ENCODE peak calls at places on chromosomes 12 and 14, in six cellular contexts. R, E, L, Y, P and D are unnamed samples.

GRCh38 chr12:63440063-63440462 is 228.2 kb downstream of the DPY19L2 start:
- DNase-seq in P (no peak), L (no peak), E (no peak), Y (no peak), R (no peak), D (no peak)

GRCh38 chr14:101507306-101508150 is 53.8 kb upstream of the DIO3 start:
- DNase-seq in Y (peak; percentile 22), L (no peak), P (no peak), R (no peak), E (no peak), D (no peak)

GRCh38 chr14:105068818-105069217 is 3.6 kb upstream of the GPR132 start:
- DNase-seq in E (no peak), L (no peak), P (no peak), Y (no peak), R (no peak), D (peak; percentile 81)

GRCh38 chr12:6779667-6780459 is 7.5 kb downstream of the LAG3 start:
- DNase-seq in L (no peak), P (no peak), E (no peak), Y (no peak), R (no peak), D (no peak)

GRCh38 chr12:90441431-90441830 is 513.5 kb downstream of the CCER1 start:
- DNase-seq in P (no peak), Y (no peak), E (no peak), L (no peak), R (no peak), D (no peak)

GRCh38 chr14:26866741-26867140 is 268.9 kb upstream of the NOVA1 start:
- DNase-seq in P (no peak), E (no peak), Y (no peak), R (no peak), L (no peak), D (no peak)

GRCh38 chr12:79300199-79300568 is 390.6 kb downstream of the PAWR start:
- DNase-seq in E (peak; percentile 8), Y (no peak), L (no peak), P (no peak), R (no peak), D (no peak)

GRCh38 chr14:94001501-94002396 is 4.6 kb downstream of the CCDC197 start:
- DNase-seq in Y (peak; percentile 87), L (no peak), E (peak; percentile 62), R (no peak), P (peak; percentile 66), D (peak; percentile 75)

GRCh38 chr12:82919365-82920054 is 232.8 kb downstream of the TMTC2 start:
- DNase-seq in E (no peak), Y (no peak), P (no peak), L (no peak), R (no peak), D (no peak)

GRCh38 chr14:100775831-100776591 is 49.3 kb downstream of the DLK1 start:
- DNase-seq in L (no peak), P (no peak), R (no peak), Y (peak; percentile 43), E (no peak), D (no peak)

GRCh38 chr14:72024043-72024407 is 91.8 kb downstream of the RGS6 start:
- DNase-seq in E (peak; percentile 58), Y (peak; percentile 74), R (peak; percentile 43), P (peak; percentile 4), L (no peak), D (peak; percentile 81)

GRCh38 chr14:96688629-96689028 is 108.6 kb upstream of the VRK1 start:
- DNase-seq in R (no peak), E (peak; percentile 6), P (no peak), Y (no peak), L (no peak), D (no peak)

GRCh38 chr12:71438670-71439361 is 782 bp upstream of the LGR5 start:
- DNase-seq in E (no peak), R (no peak), L (no peak), P (no peak), Y (peak; percentile 84), D (no peak)

GRCh38 chr12:88756917-88757316 is 176.6 kb upstream of the KITLG start:
- DNase-seq in Y (no peak), P (no peak), E (no peak), R (no peak), L (no peak), D (no peak)

GRCh38 chr14:75905505-75905904 is 76.3 kb downstream of the TGFB3 start:
- DNase-seq in E (peak; percentile 4), L (no peak), Y (no peak), R (no peak), P (no peak), D (no peak)

GRCh38 chr12:124699878-124700277 is 132.5 kb upstream of the NCOR2 start:
- DNase-seq in R (no peak), L (no peak), P (no peak), E (no peak), Y (peak; percentile 49), D (no peak)

GRCh38 chr12:111841750-111842555 is at the start of gene MAPKAPK5:
- DNase-seq in P (peak; percentile 98), E (peak; percentile 99), Y (peak; percentile 99), R (peak; percentile 85), L (peak; percentile 71), D (peak; percentile 97)

GRCh38 chr12:10256064-10256463 is 43.4 kb downstream of the GABARAPL1 start:
- DNase-seq in R (no peak), Y (no peak), L (no peak), E (no peak), P (no peak), D (no peak)

GRCh38 chr14:58898655-58899316 is 261.0 kb downstream of the DACT1 start:
- DNase-seq in P (no peak), Y (no peak), L (peak; percentile 94), R (no peak), E (no peak), D (no peak)

GRCh38 chr12:106224392-106224706 is 23.5 kb downstream of the CKAP4 start:
- DNase-seq in R (no peak), Y (no peak), E (no peak), L (no peak), P (no peak), D (no peak)

GRCh38 chr12:49904601-49905000 is 901 bp upstream of the FAIM2 start:
- DNase-seq in Y (no peak), E (no peak), R (no peak), P (no peak), L (no peak), D (no peak)

GRCh38 chr12:87323369-87323768 is 705.8 kb downstream of the C12orf50 start:
- DNase-seq in P (no peak), R (no peak), L (no peak), Y (no peak), E (no peak), D (no peak)

DNA sequence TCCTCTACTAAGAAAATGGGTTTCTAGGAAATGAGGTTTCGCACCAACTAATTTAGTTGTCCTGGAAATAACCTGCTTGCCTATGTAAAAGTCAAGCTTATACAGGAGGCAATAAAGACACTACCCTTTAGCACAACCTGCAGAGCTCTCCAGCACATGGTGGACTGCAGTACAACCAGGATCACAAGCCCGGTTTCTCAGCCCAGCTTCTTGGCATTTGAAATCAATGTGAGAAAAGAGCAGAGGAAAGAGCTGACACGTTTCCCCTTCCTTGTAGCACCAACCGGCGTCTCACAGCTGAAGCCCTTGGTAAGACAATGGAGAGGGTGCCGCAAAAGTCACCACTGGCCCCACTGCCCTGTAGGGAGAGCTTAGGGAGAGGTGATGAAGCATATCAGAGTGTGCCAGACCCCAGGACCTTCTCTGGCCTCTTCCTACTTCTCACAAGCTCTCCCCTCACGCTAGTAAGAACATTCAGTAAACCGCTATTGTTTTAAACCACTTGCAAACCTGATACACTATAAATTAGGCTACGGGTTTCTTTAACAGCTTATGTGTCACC is 8.6 kb downstream of the SPTLC2 start:
- DNase-seq in Y (peak; percentile 65), L (no peak), P (no peak), E (peak; percentile 19), R (no peak), D (peak; percentile 28)
- H3K4me3 ChIP-seq in Y (no peak overlapping the region), L (no peak overlapping the region), P (no peak overlapping the region), E (no peak overlapping the region), R (peak overlapping the region; percentile 31), D (no peak overlapping the region)

GRCh38 chr12:25935355-25936144 is 22.9 kb upstream of the RASSF8 start:
- DNase-seq in L (no peak), Y (no peak), R (no peak), E (no peak), P (no peak), D (no peak)
- TF ChIP-seq CTCF in L (no peak), Y (peak; percentile 47), R (no peak), E (no peak), P (no peak), D (no peak)

GRCh38 chr12:57488397-57489156 is 709 bp downstream of the MARS1 start:
- DNase-seq in P (no peak), R (no peak), L (no peak), Y (peak; percentile 56), E (no peak), D (peak; percentile 31)

GRCh38 chr12:57487597-57488396 is at the start of gene MARS1:
- DNase-seq in P (peak; percentile 88), E (peak; percentile 98), R (peak; percentile 95), L (peak; percentile 85), Y (peak; percentile 99), D (peak; percentile 97)

GRCh38 chr12:57489157-57489641 is 1.3 kb downstream of the MARS1 start:
- DNase-seq in L (no peak), P (no peak), Y (no peak), R (no peak), E (peak; percentile 23), D (no peak)

GRCh38 chr12:57485695-57486094 is 2.2 kb upstream of the MARS1 start:
- DNase-seq in P (no peak), E (no peak), R (no peak), Y (peak; percentile 70), L (no peak), D (no peak)

DNA sequence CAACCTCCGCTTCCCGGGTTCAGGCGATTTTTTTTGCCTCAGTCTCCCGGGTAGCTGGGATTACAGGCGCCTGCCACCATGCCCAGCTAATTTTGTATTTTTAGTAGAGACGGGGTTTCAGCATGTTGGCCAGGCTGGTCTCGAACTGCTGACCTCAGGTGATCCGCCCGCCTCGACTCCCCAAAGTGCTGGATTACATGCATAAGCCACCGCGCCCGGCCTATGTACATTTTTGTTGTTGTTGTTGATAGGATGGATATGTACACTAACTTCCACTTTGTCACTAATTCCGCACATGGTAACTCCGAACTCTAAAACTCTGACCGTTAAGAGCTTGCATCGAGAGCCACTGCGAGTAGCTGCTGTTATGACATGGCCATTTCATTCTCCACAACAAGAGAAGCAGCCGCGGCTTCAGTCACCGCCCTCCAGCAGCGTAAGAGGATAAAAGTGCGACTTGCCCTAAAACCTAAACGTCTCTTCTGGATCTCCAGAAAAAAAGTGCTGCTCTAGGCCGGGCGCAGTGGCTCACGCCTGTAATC is 742 bp upstream of the MARS1 start:
- DNase-seq in L (no peak), E (no peak), P (no peak), R (no peak), Y (no peak), D (no peak)
- H3K4me3 ChIP-seq in L (peak overlapping the region; percentile 9), E (no peak overlapping the region), P (no peak overlapping the region), R (peak overlapping the region; percentile 42), Y (peak overlapping the region; percentile 99), D (peak overlapping the region; percentile 82)

DNA sequence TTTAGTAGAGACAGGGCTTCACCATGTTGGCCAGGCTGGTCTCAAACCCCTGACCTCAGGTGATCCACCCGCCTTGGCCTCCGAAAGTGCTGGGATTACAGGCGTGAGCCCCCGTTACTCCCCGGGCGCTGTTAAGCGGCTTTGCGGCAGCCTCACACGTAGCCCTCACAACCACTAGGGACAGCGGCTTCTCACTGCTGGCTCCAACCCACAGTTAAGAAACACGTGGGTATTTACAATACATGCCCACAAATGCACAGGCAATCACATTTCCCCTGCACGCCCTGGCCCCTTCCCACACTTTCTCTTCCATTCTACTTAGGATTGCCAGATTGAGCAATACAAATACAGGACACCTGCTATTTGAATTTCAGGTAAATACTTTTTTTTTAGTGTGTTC is 37.0 kb upstream of the EIF5 start:
- DNase-seq in P (no peak), R (no peak), E (peak; percentile 33), L (no peak), Y (peak; percentile 63), D (no peak)
- TF ChIP-seq CTCF in P (no peak), R (no peak), E (peak; percentile 28), L (no peak), Y (peak; percentile 66), D (no peak)